ENCODE peak calls at places on chromosome 16, in eight cellular contexts. B is activated naive CD4-positive, alpha-beta T cell treated with anti-CD3 and anti-CD28 coated beads for 36 hours; U is amniotic epithelial cell; X is globus pallidus; G is NCI-H1930; R is mucosa of gallbladder; L is activated T-helper 2 cell treated with anti-CD3 and anti-CD28 coated beads, Interferon-gamma antibody, Interleukin-2, Interleukin-4, amounts not matched to agents 10 μg/mL and 5 μg/mL and 100 μg/mL, durations not matched to agents 14 hours and 24 hours and 36 hours; E is non-pigmented ciliary epithelial cell. T is an unnamed sample.

GRCh38 chr16:69188716-69189115 is 1.8 kb downstream of the SNTB2 start:
- DNase-seq in R (no peak), B (no peak), L (no peak), U (peak), X (no peak), E (no peak), G (no peak), T (no peak)

GRCh38 chr16:84933774-84934571 is 77.4 kb downstream of the ZDHHC7 start:
- DNase-seq in R (peak), U (no peak), B (no peak), E (no peak), X (peak), G (no peak), L (no peak), T (no peak)

GRCh38 chr16:4615389-4616046 is 830 bp upstream of the UBALD1 start:
- DNase-seq in B (no peak), G (no peak), R (no peak), U (no peak), E (no peak), L (peak), X (no peak), T (no peak)

GRCh38 chr16:4792951-4793513 is 2.1 kb upstream of the SMIM22 start:
- DNase-seq in E (no peak), X (no peak), G (no peak), B (no peak), L (no peak), R (no peak), U (no peak), T (no peak)

GRCh38 chr16:23485841-23486240 is 24.5 kb downstream of the GGA2 start:
- DNase-seq in U (no peak), X (no peak), E (no peak), B (no peak), R (no peak), G (no peak), L (no peak), T (no peak)

GRCh38 chr16:87924937-87925670 is 11.2 kb downstream of the CA5A start:
- DNase-seq in U (no peak), G (no peak), E (no peak), X (no peak), L (no peak), R (no peak), B (no peak), T (no peak)

GRCh38 chr16:4675864-4676786 is 17.2 kb upstream of the NUDT16L1 start:
- DNase-seq in L (peak), R (peak), B (peak), G (no peak), X (no peak), U (no peak), E (no peak), T (no peak)

GRCh38 chr16:75714661-75715060 is 11.6 kb downstream of the CPHXL start:
- DNase-seq in R (no peak), G (no peak), L (no peak), E (no peak), B (no peak), X (no peak), U (no peak), T (no peak)

GRCh38 chr16:23871924-23872323 is 36.1 kb downstream of the PRKCB start:
- DNase-seq in E (no peak), R (no peak), X (peak), G (no peak), U (no peak), L (no peak), B (no peak), T (no peak)

GRCh38 chr16:56909484-56910113 is 22.3 kb upstream of the HERPUD1 start:
- DNase-seq in E (no peak), B (no peak), X (no peak), U (no peak), L (no peak), R (no peak), G (no peak), T (no peak)

GRCh38 chr16:72371307-72372081 is 199.5 kb upstream of the PMFBP1 start:
- DNase-seq in X (no peak), E (no peak), B (no peak), L (no peak), U (peak), R (no peak), G (no peak), T (no peak)

GRCh38 chr16:67652578-67653130 is 7.4 kb downstream of the ACD start:
- DNase-seq in G (no peak), X (no peak), B (no peak), L (no peak), U (no peak), E (no peak), R (no peak), T (no peak)

GRCh38 chr16:73068546-73069401 is 20.8 kb upstream of the ZFHX3 start:
- DNase-seq in B (no peak), E (peak), X (no peak), R (peak), L (no peak), G (no peak), U (peak), T (no peak)

GRCh38 chr16:68935008-68935407 is 91.7 kb downstream of the TANGO6 start:
- DNase-seq in B (no peak), G (no peak), L (no peak), U (no peak), R (no peak), E (no peak), X (no peak), T (no peak)

GRCh38 chr16:74862743-74863244 is 88.2 kb upstream of the FA2H start:
- DNase-seq in X (peak), G (no peak), U (peak), R (no peak), E (no peak), L (no peak), B (peak), T (no peak)

GRCh38 chr16:11349599-11350276 is 4.5 kb downstream of the RMI2 start:
- DNase-seq in X (peak), R (peak), G (no peak), E (no peak), B (no peak), L (no peak), U (no peak), T (no peak)

GRCh38 chr16:57828272-57829161 is 26.2 kb upstream of the KIFC3 start:
- DNase-seq in B (no peak), G (no peak), X (no peak), U (no peak), E (no peak), R (no peak), L (no peak), T (no peak)

GRCh38 chr16:85206472-85207356 is 94.4 kb upstream of the CIBAR2 start:
- DNase-seq in X (peak), E (no peak), U (no peak), R (peak), B (no peak), L (no peak), G (no peak), T (no peak)

GRCh38 chr16:4215106-4215505 is 26.8 kb downstream of the SRL start:
- DNase-seq in X (no peak), L (no peak), R (no peak), U (no peak), E (no peak), B (no peak), G (no peak), T (no peak)

GRCh38 chr16:79049040-79049439 is 551.5 kb downstream of the MAF start:
- DNase-seq in X (no peak), U (no peak), E (no peak), L (no peak), G (no peak), B (no peak), R (no peak), T (no peak)

GRCh38 chr16:59632266-59632855 is 898.2 kb upstream of the GOT2 start:
- DNase-seq in B (no peak), G (no peak), X (no peak), L (no peak), R (no peak), E (peak), U (peak), T (no peak)

GRCh38 chr16:85173981-85174751 is 61.9 kb upstream of the CIBAR2 start:
- DNase-seq in B (no peak), L (no peak), G (no peak), X (no peak), U (peak), E (no peak), R (no peak), T (no peak)

GRCh38 chr16:73846292-73846849 is 450.2 kb upstream of the PSMD7 start:
- DNase-seq in B (no peak), G (no peak), X (peak), R (no peak), L (no peak), U (no peak), E (no peak), T (no peak)

GRCh38 chr16:88120812-88121211 is 169.6 kb downstream of the BANP start:
- DNase-seq in G (no peak), R (no peak), X (no peak), U (no peak), B (no peak), L (no peak), E (no peak), T (no peak)

GRCh38 chr16:27547134-27547533 is 2.6 kb downstream of the GTF3C1 start:
- DNase-seq in G (no peak), E (peak), U (peak), L (no peak), X (no peak), R (no peak), B (no peak), T (no peak)

GRCh38 chr16:85759631-85760419 is 8.9 kb upstream of the C16orf74 start:
- DNase-seq in G (no peak), U (no peak), R (no peak), E (no peak), B (peak), X (no peak), L (no peak), T (no peak)

GRCh38 chr16:720507-720989 is 398 bp upstream of the ANTKMT start:
- DNase-seq in L (no peak), G (peak), E (no peak), U (peak), X (peak), R (no peak), B (peak), T (no peak)

GRCh38 chr16:4021070-4021779 is 95.0 kb downstream of the ADCY9 start:
- DNase-seq in B (no peak), L (no peak), R (peak), X (no peak), G (no peak), U (no peak), E (no peak), T (no peak)